ENCODE peak calls at places on chromosomes 13 and 19, in ten cellular contexts. F is stomach, W is HCT116, T is K562, K is suprapubic skin, A is breast epithelium, M is heart left ventricle, P is esophagus squamous epithelium, Z is IMR-90, R is vagina. X is an unnamed sample.

GRCh38 chr13:65638572-65639168 is 1591.5 kb downstream of the PCDH9 start:
- DNase-seq in F (no peak), W (peak; percentile 35), T (peak; percentile 5), K (no peak), A (no peak), M (no peak), P (no peak), Z (peak; percentile 63), R (no peak), X (no peak)

GRCh38 chr13:73223372-73223781 is 164.6 kb downstream of the KLF5 start:
- DNase-seq in F (no peak), W (no peak), T (no peak), K (no peak), A (no peak), M (no peak), P (no peak), Z (no peak), R (no peak), X (no peak)

GRCh38 chr19:49331616-49332055 is 3.6 kb upstream of the CD37 start:
- DNase-seq in F (peak; percentile 34), W (peak; percentile 37), T (peak; percentile 81), K (peak; percentile 7), A (no peak), M (peak; percentile 54), P (no peak), Z (peak; percentile 57), R (no peak), X (peak; percentile 63)

GRCh38 chr13:74128171-74128767 is 5.9 kb downstream of the KLF12 start:
- DNase-seq in F (no peak), W (no peak), T (no peak), K (no peak), A (no peak), M (no peak), P (no peak), Z (peak; percentile 64), R (no peak), X (no peak)

GRCh38 chr13:36297600-36298338 is at the start of gene CCDC169:
- DNase-seq in F (peak; percentile 77), W (no peak), T (peak; percentile 82), K (peak; percentile 85), A (peak; percentile 68), M (peak; percentile 73), P (peak; percentile 5), Z (peak; percentile 51), R (no peak), X (peak; percentile 77)

GRCh38 chr19:3250675-3251074 is 26.2 kb downstream of the CELF5 start:
- DNase-seq in F (no peak), W (peak; percentile 42), T (peak; percentile 65), K (no peak), A (no peak), M (no peak), P (no peak), Z (no peak), R (no peak), X (no peak)

GRCh38 chr19:1252221-1252817 is 3.9 kb downstream of the MIDN start:
- DNase-seq in F (peak; percentile 92), W (no peak), T (no peak), K (peak; percentile 95), A (peak; percentile 91), M (peak; percentile 95), P (peak; percentile 83), Z (peak; percentile 88), R (no peak), X (peak; percentile 97)

GRCh38 chr13:48570225-48570828 is 37.4 kb upstream of the RCBTB2 start:
- DNase-seq in F (no peak), W (no peak), T (peak; percentile 14), K (no peak), A (no peak), M (peak; percentile 37), P (no peak), Z (no peak), R (no peak), X (peak; percentile 50)

DNA sequence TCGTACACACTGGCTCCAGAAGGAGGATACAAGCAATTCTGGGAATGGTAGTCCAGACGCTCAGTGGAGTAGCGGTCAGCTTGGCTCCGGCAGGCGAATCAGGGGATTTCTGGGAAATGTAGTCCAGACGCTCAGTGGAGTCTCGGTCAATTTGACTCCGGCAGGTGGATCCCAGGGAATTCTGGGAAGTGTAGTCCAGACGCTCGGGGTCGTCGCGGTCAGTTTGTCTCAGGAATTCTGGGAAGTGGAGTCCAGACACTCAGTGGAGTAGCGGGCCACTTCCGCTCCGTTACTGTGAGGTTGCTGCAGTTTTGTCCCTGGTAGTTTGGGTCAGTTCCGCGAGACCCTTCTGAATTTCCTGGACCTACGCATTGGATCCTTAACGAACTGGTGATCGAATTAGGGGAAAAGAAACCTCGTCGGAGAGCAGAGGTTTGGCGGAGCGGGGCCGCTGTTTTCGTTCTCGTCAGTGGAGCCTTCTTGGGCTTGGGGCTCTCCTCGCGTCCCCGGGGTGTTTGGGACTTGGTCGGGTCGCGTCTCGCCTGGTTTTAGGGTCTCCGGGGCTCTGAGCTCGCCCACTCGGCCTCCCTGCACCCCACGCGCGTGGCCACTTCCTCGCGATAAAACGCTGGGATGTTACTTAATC is at the start of gene ZNF225:
- DNase-seq in F (peak; percentile 95), W (peak; percentile 97), T (peak; percentile 90), K (peak; percentile 96), A (peak; percentile 92), M (peak; percentile 96), P (peak; percentile 65), Z (peak; percentile 99), R (no peak), X (peak; percentile 97)
- H3K27ac ChIP-seq in F (peak within 1 kb of the TSS; percentile 82), W (peak within 1 kb of the TSS; percentile 34), T (peak within 1 kb of the TSS; percentile 72), K (peak within 1 kb of the TSS; percentile 39), A (peak within 1 kb of the TSS; percentile 81), M (peak within 1 kb of the TSS; percentile 83), P (peak within 1 kb of the TSS; percentile 77), Z (peak within 1 kb of the TSS; percentile 74), R (peak within 1 kb of the TSS; percentile 22), X (peak within 1 kb of the TSS; percentile 82)

DNA sequence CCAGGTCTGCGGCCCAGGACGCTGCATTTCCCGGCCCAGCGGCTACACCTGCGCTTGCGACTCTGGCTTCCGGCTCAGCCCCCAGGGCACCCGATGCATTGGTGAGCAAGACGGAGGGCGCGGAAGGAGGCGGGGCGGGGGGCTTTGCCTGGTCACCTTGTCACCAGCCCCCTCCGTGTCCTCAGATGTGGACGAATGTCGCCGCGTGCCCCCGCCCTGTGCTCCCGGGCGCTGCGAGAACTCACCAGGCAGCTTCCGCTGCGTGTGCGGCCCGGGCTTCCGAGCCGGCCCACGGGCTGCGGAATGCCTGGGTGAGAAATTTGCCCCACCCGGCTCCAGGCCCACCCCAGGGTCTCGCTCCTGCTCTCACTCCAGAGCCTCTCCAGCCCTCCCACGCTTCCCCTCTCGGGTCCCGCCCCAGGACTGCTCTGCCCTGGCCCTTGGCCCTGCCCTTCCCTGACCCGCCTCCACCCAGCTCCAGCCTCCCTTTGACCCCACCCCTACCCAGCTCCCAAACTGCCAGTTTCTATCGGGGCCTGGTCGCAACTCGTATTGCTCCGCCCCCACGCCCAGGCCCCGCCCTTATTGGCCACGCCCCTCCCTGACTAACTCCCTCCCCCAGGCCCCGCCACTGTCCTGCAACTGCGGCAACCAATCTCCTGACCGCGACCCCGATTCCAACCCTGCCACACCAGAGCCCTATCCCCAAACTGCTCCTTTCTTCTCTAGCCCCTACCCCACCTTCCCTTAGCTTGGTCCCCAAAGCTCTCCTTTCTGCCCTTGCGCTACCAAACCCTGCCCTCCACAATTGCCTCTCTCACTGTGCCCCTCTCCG is 8.6 kb downstream of the LTBP4 start:
- DNase-seq in F (peak; percentile 96), W (peak; percentile 88), T (peak; percentile 96), K (peak; percentile 98), A (peak; percentile 94), M (peak; percentile 92), P (peak; percentile 76), Z (no peak), R (no peak), X (peak; percentile 94)
- TF ChIP-seq POLR2A in F (no peak), W (no peak), T (peak; percentile 55), K (no peak), A (no peak), M (no peak), P (peak; percentile 74), Z (no peak), R (no peak), X (no peak)

GRCh38 chr19:12638611-12639182 is 27.8 kb downstream of the MAN2B1 start:
- DNase-seq in F (no peak), W (no peak), T (no peak), K (no peak), A (no peak), M (no peak), P (no peak), Z (no peak), R (no peak), X (no peak)

GRCh38 chr19:12641456-12641855 is 25.1 kb downstream of the MAN2B1 start:
- DNase-seq in F (no peak), W (no peak), T (no peak), K (no peak), A (no peak), M (no peak), P (no peak), Z (no peak), R (no peak), X (no peak)

GRCh38 chr19:12639901-12640613 is 26.5 kb downstream of the MAN2B1 start:
- DNase-seq in F (peak; percentile 85), W (peak; percentile 16), T (peak; percentile 85), K (peak; percentile 88), A (peak; percentile 80), M (peak; percentile 89), P (peak; percentile 27), Z (peak; percentile 77), R (no peak), X (peak; percentile 93)

GRCh38 chr19:12646551-12646950 is 20.0 kb downstream of the MAN2B1 start:
- DNase-seq in F (no peak), W (no peak), T (no peak), K (no peak), A (no peak), M (no peak), P (no peak), Z (no peak), R (no peak), X (no peak)

GRCh38 chr19:12642506-12642905 is 24.0 kb downstream of the MAN2B1 start:
- DNase-seq in F (no peak), W (no peak), T (no peak), K (no peak), A (no peak), M (no peak), P (no peak), Z (no peak), R (no peak), X (no peak)
- H3K4me3 ChIP-seq in F (no peak overlapping the region), W (no peak overlapping the region), T (no peak overlapping the region), K (no peak overlapping the region), A (no peak overlapping the region), M (no peak overlapping the region), P (no peak overlapping the region), Z (no peak overlapping the region), R (no peak overlapping the region), X (no peak overlapping the region)

GRCh38 chr19:7264858-7265257 is 29.4 kb downstream of the INSR start:
- DNase-seq in F (no peak), W (no peak), T (no peak), K (no peak), A (no peak), M (no peak), P (no peak), Z (no peak), R (no peak), X (no peak)

GRCh38 chr19:7262470-7262869 is 31.7 kb downstream of the INSR start:
- DNase-seq in F (no peak), W (no peak), T (no peak), K (no peak), A (no peak), M (no peak), P (no peak), Z (no peak), R (no peak), X (peak; percentile 62)

GRCh38 chr19:7265963-7266362 is 28.3 kb downstream of the INSR start:
- DNase-seq in F (peak; percentile 39), W (no peak), T (no peak), K (no peak), A (no peak), M (no peak), P (no peak), Z (no peak), R (no peak), X (peak; percentile 78)

GRCh38 chr19:7263066-7263465 is 31.1 kb downstream of the INSR start:
- DNase-seq in F (no peak), W (no peak), T (no peak), K (no peak), A (no peak), M (no peak), P (no peak), Z (no peak), R (no peak), X (no peak)

DNA sequence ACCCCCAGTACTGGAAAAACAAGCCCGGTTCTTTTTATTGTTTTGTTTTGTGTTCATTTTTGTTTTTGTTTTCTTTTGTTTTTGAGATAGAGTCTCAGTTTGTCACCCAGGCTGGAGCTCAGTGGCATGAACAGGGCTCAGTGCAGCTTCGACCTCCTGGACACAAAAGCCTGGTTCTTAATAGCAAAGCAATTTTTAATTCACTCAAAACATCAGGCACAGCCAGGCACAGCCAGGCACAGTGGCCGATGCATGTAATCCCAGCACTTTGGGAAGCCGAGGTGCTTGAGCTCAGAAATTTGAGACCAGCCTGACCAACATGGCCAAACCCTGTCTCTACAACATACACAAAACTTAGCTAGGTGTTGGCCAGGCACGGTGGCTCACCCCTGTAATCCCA is 30.7 kb downstream of the INSR start:
- DNase-seq in F (no peak), W (no peak), T (no peak), K (no peak), A (no peak), M (no peak), P (no peak), Z (no peak), R (no peak), X (no peak)
- H3K27ac ChIP-seq in F (peak overlapping the region; percentile 63), W (no peak overlapping the region), T (no peak overlapping the region), K (no peak overlapping the region), A (no peak overlapping the region), M (no peak overlapping the region), P (no peak overlapping the region), Z (no peak overlapping the region), R (no peak overlapping the region), X (no peak overlapping the region)